ENCODE peak calls at places on chromosomes 16 and 17, in ten cellular contexts. I is stimulated activated CD4-positive, alpha-beta T cell treated with anti-CD3 and anti-CD28 coated beads, Interleukin-4, amount 100 ng/mL, for 4 hours; T is T-helper 1 cell; F is H54; X is NCI-H1092; H is amygdala; G is activated T-cell treated with anti-CD3 and anti-CD28 coated beads for 1 hour; V is dorsolateral prefrontal cortex; K is HS-27A; P is nephron progenitor cell. O is an unnamed sample.

GRCh38 chr17:68094481-68095078 is 59.0 kb downstream of the KPNA2 start:
- DNase-seq in H (no peak), I (no peak), T (no peak), V (no peak), F (no peak), X (no peak), K (no peak), P (no peak), G (no peak), O (no peak)

GRCh38 chr17:59366773-59367656 is 35.6 kb downstream of the YPEL2 start:
- DNase-seq in T (no peak), F (no peak), X (peak; percentile 24), H (no peak), P (no peak), K (no peak), G (no peak), I (no peak), V (no peak), O (no peak)

GRCh38 chr16:72945081-72945480 is 102.8 kb downstream of the ZFHX3 start:
- DNase-seq in V (no peak), X (no peak), P (no peak), I (no peak), G (no peak), T (no peak), H (no peak), F (no peak), K (no peak), O (no peak)

GRCh38 chr17:43033947-43034622 is 9.1 kb downstream of the RND2 start:
- DNase-seq in F (no peak), G (no peak), V (no peak), K (no peak), T (no peak), H (no peak), P (no peak), X (no peak), I (no peak), O (no peak)

GRCh38 chr17:81339502-81340296 is 44.6 kb upstream of the SLC38A10 start:
- DNase-seq in G (no peak), X (no peak), I (no peak), T (no peak), V (no peak), F (no peak), P (peak; percentile 64), K (no peak), H (no peak), O (no peak)

GRCh38 chr17:45223541-45224528 is 2.1 kb downstream of the FMNL1 start:
- DNase-seq in H (no peak), G (no peak), I (peak; percentile 43), K (no peak), F (peak; percentile 40), T (no peak), V (no peak), P (no peak), X (no peak), O (no peak)

GRCh38 chr16:66476328-66477027 is 49.4 kb downstream of the BEAN1 start:
- DNase-seq in I (peak; percentile 40), X (no peak), P (peak; percentile 38), V (no peak), F (peak; percentile 38), T (no peak), H (no peak), G (peak; percentile 24), K (no peak), O (no peak)

GRCh38 chr16:83011101-83011720 is 384.4 kb downstream of the CDH13 start:
- DNase-seq in H (no peak), V (no peak), F (no peak), G (no peak), P (no peak), I (no peak), K (no peak), T (no peak), X (no peak), O (no peak)

GRCh38 chr16:56366945-56367344 is 58.4 kb downstream of the AMFR start:
- DNase-seq in H (no peak), V (no peak), F (no peak), I (no peak), X (no peak), T (no peak), P (no peak), G (no peak), K (no peak), O (no peak)

GRCh38 chr17:63675607-63676539 is 24.1 kb downstream of the LIMD2 start:
- DNase-seq in H (no peak), X (no peak), V (no peak), F (peak; percentile 82), G (no peak), P (no peak), I (no peak), K (no peak), T (no peak), O (no peak)

GRCh38 chr17:32621612-32622312 is 135.0 kb downstream of the CDK5R1 start:
- DNase-seq in F (no peak), T (no peak), G (no peak), I (no peak), P (no peak), K (no peak), H (no peak), V (no peak), X (no peak), O (no peak)

GRCh38 chr17:1532836-1533602 is 16.6 kb upstream of the INPP5K start:
- DNase-seq in G (peak; percentile 39), P (no peak), K (no peak), F (no peak), T (peak; percentile 38), I (no peak), V (no peak), X (no peak), H (no peak), O (no peak)

GRCh38 chr17:56441331-56441730 is 152.2 kb upstream of the NOG start:
- DNase-seq in T (no peak), X (no peak), G (no peak), F (no peak), I (no peak), V (no peak), K (peak; percentile 94), P (no peak), H (no peak), O (no peak)

GRCh38 chr17:77186141-77186604 is 45.4 kb downstream of the SEC14L1 start:
- DNase-seq in G (no peak), I (no peak), T (no peak), F (no peak), P (peak; percentile 15), K (no peak), V (no peak), X (no peak), H (no peak), O (no peak)

GRCh38 chr17:49997256-49997735 is 2.3 kb upstream of the DLX3 start:
- DNase-seq in F (no peak), H (no peak), K (no peak), T (no peak), X (no peak), G (no peak), P (no peak), V (no peak), I (no peak), O (no peak)

GRCh38 chr17:67289174-67289876 is 44.3 kb upstream of the HELZ start:
- DNase-seq in H (peak; percentile 12), T (no peak), P (peak; percentile 22), V (peak; percentile 36), X (peak; percentile 78), G (no peak), K (no peak), I (no peak), F (no peak), O (peak; percentile 36)

GRCh38 chr16:676565-677297 is 1.3 kb downstream of the RHBDL1 start:
- DNase-seq in T (no peak), G (no peak), F (no peak), X (no peak), P (no peak), K (no peak), I (no peak), V (no peak), H (no peak), O (no peak)

GRCh38 chr17:80719449-80719848 is 174.8 kb downstream of the RPTOR start:
- DNase-seq in G (no peak), X (no peak), V (no peak), K (no peak), H (no peak), I (no peak), F (no peak), P (no peak), T (no peak), O (no peak)

GRCh38 chr17:19288453-19288852 is 51.3 kb downstream of the EPN2 start:
- DNase-seq in T (no peak), K (no peak), V (no peak), I (no peak), P (peak; percentile 20), H (no peak), F (no peak), X (no peak), G (no peak), O (no peak)

GRCh38 chr17:72594248-72594647 is 473.4 kb downstream of the SOX9 start:
- DNase-seq in K (no peak), X (no peak), P (no peak), V (no peak), I (no peak), F (no peak), G (no peak), H (no peak), T (no peak), O (no peak)

GRCh38 chr17:5419959-5420653 is at the start of gene RPAIN:
- DNase-seq in I (peak; percentile 76), V (peak; percentile 90), H (peak; percentile 78), T (peak; percentile 81), F (peak; percentile 61), G (peak; percentile 76), K (no peak), P (peak; percentile 78), X (peak; percentile 84), O (peak; percentile 95)

GRCh38 chr16:9364721-9365693 is 273.6 kb downstream of the HAPSTR1 start:
- DNase-seq in K (no peak), I (no peak), P (no peak), T (no peak), V (peak; percentile 92), H (peak; percentile 37), G (no peak), X (no peak), F (no peak), O (peak; percentile 55)

GRCh38 chr16:56226187-56226586 is 34.9 kb downstream of the GNAO1 start:
- DNase-seq in I (no peak), G (no peak), X (no peak), H (no peak), T (no peak), F (no peak), K (no peak), V (no peak), P (no peak), O (no peak)

GRCh38 chr16:69406780-69407331 is 17.6 kb upstream of the CYB5B start:
- DNase-seq in V (no peak), K (no peak), X (no peak), I (no peak), T (no peak), H (no peak), F (peak; percentile 65), P (no peak), G (no peak), O (no peak)

GRCh38 chr17:49850772-49851386 is 3.0 kb upstream of the TAC4 start:
- DNase-seq in T (no peak), V (no peak), I (no peak), H (no peak), K (no peak), G (no peak), F (peak; percentile 47), X (no peak), P (peak; percentile 33), O (no peak)

GRCh38 chr17:17088511-17089205 is 46.4 kb downstream of the MPRIP start:
- DNase-seq in K (no peak), X (no peak), T (no peak), P (no peak), H (no peak), G (no peak), I (no peak), F (no peak), V (no peak), O (no peak)

GRCh38 chr17:17146791-17147406 is 59.2 kb downstream of the PLD6 start:
- DNase-seq in I (no peak), H (no peak), K (no peak), T (no peak), X (no peak), F (no peak), G (no peak), P (no peak), V (no peak), O (no peak)

GRCh38 chr16:49608095-49608494 is 234.5 kb downstream of the C16orf78 start:
- DNase-seq in P (peak; percentile 56), H (no peak), K (no peak), T (no peak), X (no peak), I (no peak), F (no peak), V (no peak), G (no peak), O (no peak)